ENCODE peak calls at places on chromosomes 13 and 19, in four cellular contexts. D is fibroblast of lung, G is lung, Z is T-helper 1 cell. U is an unnamed sample.

GRCh38 chr13:47337781-47338507 is 441.1 kb upstream of the HTR2A start:
- DNase-seq in D (peak; percentile 92), G (no peak), Z (no peak), U (peak; percentile 84)

GRCh38 chr13:38496956-38497355 is 147.3 kb downstream of the UFM1 start:
- DNase-seq in D (no peak), G (no peak), Z (no peak), U (no peak)

GRCh38 chr13:102392810-102393209 is 9.0 kb downstream of the FGF14 start:
- DNase-seq in D (no peak), G (no peak), Z (no peak), U (no peak)

GRCh38 chr13:26111797-26112196 is 60.0 kb upstream of the SHISA2 start:
- DNase-seq in D (no peak), G (no peak), Z (no peak), U (no peak)

GRCh38 chr19:281156-281853 is 9.9 kb downstream of the PLPP2 start:
- DNase-seq in D (no peak), G (no peak), Z (no peak), U (no peak)

GRCh38 chr19:5949792-5950305 is 28.1 kb downstream of the RANBP3 start:
- DNase-seq in D (no peak), G (peak; percentile 75), Z (peak; percentile 46), U (no peak)

GRCh38 chr19:35451278-35452096 is 3.4 kb downstream of the FFAR2 start:
- DNase-seq in D (no peak), G (no peak), Z (peak; percentile 58), U (no peak)

GRCh38 chr13:95569966-95570365 is 17.4 kb downstream of the CLDN10 start:
- DNase-seq in D (no peak), G (no peak), Z (no peak), U (no peak)

U was measured in myocyte.